ENCODE peak calls at places on chromosome 1, in eight cellular contexts. D, F, Z, W, X, H, R and B are unnamed samples.
A peak's percentile ranks its signal among the peaks of the same experiment; 100 is the strongest.

GRCh38 chr1:207579436-207579799 is 65.5 kb upstream of the CR1L start:
- DNase-seq in X (no peak), W (peak; percentile 61), Z (no peak), D (peak; percentile 95), F (peak; percentile 73), R (peak; percentile 77), H (no peak), B (peak; percentile 67)

GRCh38 chr1:89519779-89520358 is 4.8 kb upstream of the LRRC8B start:
- DNase-seq in D (peak; percentile 68), H (no peak), F (peak; percentile 64), R (peak; percentile 73), X (no peak), Z (no peak), W (no peak), B (peak; percentile 44)

GRCh38 chr1:232037774-232038388 is 411.3 kb downstream of the DISC1 start:
- DNase-seq in F (no peak), R (no peak), X (no peak), D (no peak), Z (no peak), H (no peak), W (no peak), B (no peak)

GRCh38 chr1:222852326-222852725 is 37.5 kb downstream of the DISP1 start:
- DNase-seq in Z (no peak), W (no peak), D (no peak), F (no peak), R (peak; percentile 65), H (no peak), X (no peak), B (no peak)

GRCh38 chr1:43007377-43008105 is 48.9 kb upstream of the SLC2A1 start:
- DNase-seq in F (no peak), W (no peak), X (no peak), R (no peak), H (no peak), D (peak; percentile 84), Z (no peak), B (no peak)

GRCh38 chr1:89953072-89953626 is 41.8 kb upstream of the ZNF326 start:
- DNase-seq in D (peak; percentile 70), W (peak; percentile 68), X (no peak), R (peak; percentile 91), H (peak; percentile 88), Z (no peak), F (peak; percentile 77), B (peak; percentile 86)

GRCh38 chr1:200206761-200207160 is 179.3 kb downstream of the NR5A2 start:
- DNase-seq in X (no peak), F (no peak), D (no peak), W (no peak), Z (no peak), H (no peak), R (peak; percentile 29), B (no peak)

GRCh38 chr1:20728371-20729154 is 3.9 kb downstream of the SH2D5 start:
- DNase-seq in W (no peak), F (no peak), D (no peak), Z (no peak), R (no peak), X (no peak), H (no peak), B (no peak)

GRCh38 chr1:228039006-228039481 is 32.2 kb downstream of the WNT3A start:
- DNase-seq in H (no peak), W (no peak), R (no peak), X (no peak), Z (no peak), D (no peak), F (no peak), B (no peak)

GRCh38 chr1:245546875-245547274 is 392.1 kb downstream of the KIF26B start:
- DNase-seq in R (no peak), F (no peak), X (no peak), Z (no peak), W (no peak), H (no peak), D (no peak), B (no peak)

GRCh38 chr1:205536759-205537361 is 32.4 kb downstream of the CDK18 start:
- DNase-seq in Z (no peak), W (no peak), F (no peak), X (no peak), D (no peak), R (no peak), H (no peak), B (no peak)

GRCh38 chr1:221747840-221748239 is 6.0 kb upstream of the DUSP10 start:
- DNase-seq in F (no peak), X (no peak), R (no peak), H (no peak), D (no peak), Z (no peak), W (no peak), B (no peak)

GRCh38 chr1:7256526-7256925 is 471.3 kb downstream of the CAMTA1 start:
- DNase-seq in D (no peak), X (no peak), F (no peak), W (no peak), Z (no peak), R (no peak), H (no peak), B (no peak)

GRCh38 chr1:117060441-117061317 is 553 bp downstream of the TTF2 start:
- DNase-seq in H (no peak), F (peak; percentile 42), X (no peak), R (peak; percentile 64), W (no peak), D (peak; percentile 51), Z (no peak), B (peak; percentile 51)

GRCh38 chr1:172135076-172135672 is 285.3 kb upstream of the C1orf105 start:
- DNase-seq in H (no peak), R (peak; percentile 36), X (no peak), W (no peak), Z (no peak), F (no peak), D (peak; percentile 75), B (no peak)

GRCh38 chr1:107016376-107016978 is 40.0 kb upstream of the PRMT6 start:
- DNase-seq in D (no peak), X (no peak), W (no peak), F (peak; percentile 14), Z (no peak), H (no peak), R (no peak), B (no peak)

GRCh38 chr1:31762726-31763670 is 1.1 kb downstream of the ADGRB2 start:
- DNase-seq in Z (peak; percentile 77), H (no peak), W (no peak), X (no peak), D (peak; percentile 92), F (peak; percentile 37), R (no peak), B (peak; percentile 52)

GRCh38 chr1:156750932-156751723 is at the start of gene HDGF:
- DNase-seq in W (no peak), H (no peak), D (peak; percentile 73), X (peak; percentile 32), R (peak; percentile 37), F (peak; percentile 34), Z (peak; percentile 81), B (peak; percentile 53)
- TF ChIP-seq CTCF in W (no peak), H (no peak), D (no peak), X (peak; percentile 43), R (no peak), F (no peak), Z (no peak), B (no peak)

DNA sequence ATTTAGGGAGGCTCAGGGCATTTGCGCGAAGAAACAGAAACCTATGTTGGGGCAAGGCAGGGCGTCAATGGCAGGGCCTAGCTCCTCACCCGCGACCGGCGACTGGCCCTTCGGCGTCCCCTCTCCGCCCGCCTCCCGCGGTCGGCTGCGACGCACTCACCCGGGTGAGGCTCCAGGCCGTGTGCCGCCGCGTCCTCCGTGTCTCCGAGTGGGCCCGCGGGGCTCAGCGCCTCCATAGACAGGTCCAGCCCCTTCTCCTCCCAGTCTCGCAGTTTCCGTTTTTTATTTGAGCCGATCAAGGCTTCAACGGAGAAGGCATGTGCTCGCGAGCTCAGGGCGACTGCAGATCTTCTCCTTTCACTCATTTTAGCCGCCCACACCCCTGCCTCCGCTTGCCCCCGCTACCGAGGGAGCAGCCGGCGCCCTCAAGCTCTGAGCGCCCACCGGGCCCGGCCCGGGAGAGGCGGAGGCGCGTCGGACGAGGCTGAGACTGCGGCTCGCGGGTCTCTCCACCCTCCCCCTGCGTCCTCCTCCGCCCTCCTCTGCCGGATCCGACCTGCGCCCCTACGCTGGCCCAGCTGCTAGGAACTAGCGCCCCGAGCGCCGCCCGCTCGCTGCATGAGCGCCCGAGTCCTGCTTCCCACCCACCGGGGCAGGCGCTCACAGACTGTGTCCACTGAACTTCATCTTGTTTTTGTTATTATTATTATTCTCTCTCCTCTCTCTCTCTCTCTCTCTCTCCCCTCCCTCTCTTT is 535 bp downstream of the TBX15 start:
- DNase-seq in X (no peak), W (no peak), D (peak; percentile 78), Z (no peak), R (peak; percentile 61), F (no peak), H (no peak), B (no peak)
- H3K4me3 ChIP-seq in X (peak overlapping the region; percentile 50), W (peak overlapping the region; percentile 48), D (peak overlapping the region; percentile 59), Z (peak overlapping the region; percentile 62), R (peak overlapping the region; percentile 39), F (peak overlapping the region; percentile 1), H (no peak overlapping the region), B (peak overlapping the region; percentile 40)

GRCh38 chr1:219506337-219506944 is 106.5 kb downstream of the ZC3H11B start:
- DNase-seq in X (no peak), D (no peak), H (no peak), R (no peak), F (no peak), W (no peak), Z (no peak), B (peak; percentile 32)
- TF ChIP-seq CTCF in X (no peak), D (no peak), H (no peak), R (no peak), F (no peak), W (no peak), Z (no peak), B (no peak)

DNA sequence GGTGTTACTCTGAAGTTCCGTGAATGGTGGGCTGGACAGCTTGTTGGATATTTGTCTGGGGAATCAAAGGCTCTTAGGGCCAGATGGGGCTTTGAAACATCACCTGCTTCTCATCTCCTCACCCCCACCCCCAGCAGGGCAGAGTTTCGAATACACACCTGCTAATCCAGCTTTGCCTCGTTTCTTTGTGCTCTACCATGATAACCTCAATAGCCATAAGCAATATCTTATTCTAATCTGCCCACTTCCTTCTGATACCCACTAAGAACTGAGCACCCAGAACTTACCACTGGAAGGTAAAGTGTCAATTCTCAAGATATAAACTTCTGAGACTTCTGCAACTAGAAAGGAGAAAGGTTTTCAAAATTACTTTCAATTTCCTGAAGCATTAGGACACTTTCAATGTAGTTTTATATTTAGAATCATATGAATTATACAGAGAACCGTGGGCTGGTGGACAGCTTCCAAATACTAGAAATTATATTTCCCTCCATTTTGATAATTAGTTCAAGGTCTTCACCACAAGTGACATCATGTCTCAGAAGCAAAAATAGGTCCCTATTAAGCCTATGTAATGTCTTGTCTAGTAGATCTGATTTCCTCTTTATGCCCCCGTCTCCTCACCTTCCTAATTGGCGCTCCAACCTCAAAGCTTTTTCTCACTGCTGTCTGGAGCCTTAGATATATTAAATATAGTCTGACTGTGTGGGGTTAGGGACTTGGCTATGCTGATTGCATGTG is 64.4 kb upstream of the NEK2 start:
- DNase-seq in X (no peak), H (no peak), W (no peak), F (no peak), Z (no peak), D (no peak), R (no peak), B (no peak)
- H3K4me3 ChIP-seq in X (no peak overlapping the region), H (no peak overlapping the region), W (no peak overlapping the region), F (no peak overlapping the region), Z (no peak overlapping the region), D (no peak overlapping the region), R (no peak overlapping the region), B (no peak overlapping the region)